ENCODE peak calls at places on chromosomes 7 and 10, in seven cellular contexts. One of them, this sample, is unnamed.

GRCh38 chr7:34315032-34315431 is 343.0 kb upstream of the NPSR1 start:
- DNase-seq in IMR-90: peak; percentile 83
- DNase-seq in foreskin keratinocyte: peak; percentile 87
- DNase-seq in GM10248: no peak
- DNase-seq in lung: no peak
- DNase-seq in BJ: peak; percentile 70
- DNase-seq in lower lobe of right lung: no peak
- DNase-seq in this sample: no peak

GRCh38 chr7:71497233-71497946 is 365.4 kb downstream of the GALNT17 start:
- DNase-seq in IMR-90: no peak
- DNase-seq in foreskin keratinocyte: no peak
- DNase-seq in GM10248: no peak
- DNase-seq in lung: no peak
- DNase-seq in BJ: no peak
- DNase-seq in lower lobe of right lung: no peak
- DNase-seq in this sample: no peak

GRCh38 chr7:98357751-98358161 is 43.1 kb downstream of the BAIAP2L1 start:
- DNase-seq in IMR-90: peak; percentile 24
- DNase-seq in foreskin keratinocyte: peak; percentile 45
- DNase-seq in GM10248: no peak
- DNase-seq in lung: peak; percentile 52
- DNase-seq in BJ: no peak
- DNase-seq in lower lobe of right lung: no peak
- DNase-seq in this sample: no peak

GRCh38 chr7:53947670-53948226 is 594.4 kb upstream of the VSTM2A start:
- DNase-seq in IMR-90: no peak
- DNase-seq in foreskin keratinocyte: no peak
- DNase-seq in GM10248: no peak
- DNase-seq in lung: no peak
- DNase-seq in BJ: no peak
- DNase-seq in lower lobe of right lung: no peak
- DNase-seq in this sample: no peak

GRCh38 chr7:90677742-90678439 is 81.8 kb downstream of the CDK14 start:
- DNase-seq in IMR-90: peak; percentile 34
- DNase-seq in foreskin keratinocyte: no peak
- DNase-seq in GM10248: no peak
- DNase-seq in lung: no peak
- DNase-seq in BJ: no peak
- DNase-seq in lower lobe of right lung: no peak
- DNase-seq in this sample: no peak

GRCh38 chr10:51462076-51462779 is 237.2 kb downstream of the CSTF2T start:
- DNase-seq in IMR-90: peak; percentile 12
- DNase-seq in foreskin keratinocyte: peak; percentile 87
- DNase-seq in GM10248: no peak
- DNase-seq in lung: no peak
- DNase-seq in BJ: peak; percentile 22
- DNase-seq in lower lobe of right lung: no peak
- DNase-seq in this sample: no peak

GRCh38 chr10:116710021-116710420 is 32.3 kb downstream of the HSPA12A start:
- DNase-seq in IMR-90: no peak
- DNase-seq in foreskin keratinocyte: no peak
- DNase-seq in GM10248: no peak
- DNase-seq in lung: no peak
- DNase-seq in BJ: no peak
- DNase-seq in lower lobe of right lung: no peak
- DNase-seq in this sample: no peak

GRCh38 chr7:120591-120991 is 71.8 kb upstream of the FAM20C start:
- DNase-seq in IMR-90: no peak
- DNase-seq in foreskin keratinocyte: no peak
- DNase-seq in GM10248: no peak
- DNase-seq in lung: no peak
- DNase-seq in BJ: no peak
- DNase-seq in lower lobe of right lung: peak; percentile 64
- DNase-seq in this sample: no peak

GRCh38 chr10:12716042-12716441 is 285.5 kb downstream of the CCDC3 start:
- DNase-seq in IMR-90: no peak
- DNase-seq in foreskin keratinocyte: no peak
- DNase-seq in GM10248: no peak
- DNase-seq in lung: no peak
- DNase-seq in BJ: no peak
- DNase-seq in lower lobe of right lung: no peak
- DNase-seq in this sample: no peak

GRCh38 chr10:12721334-12721733 is 280.2 kb downstream of the CCDC3 start:
- DNase-seq in IMR-90: no peak
- DNase-seq in foreskin keratinocyte: no peak
- DNase-seq in GM10248: no peak
- DNase-seq in lung: no peak
- DNase-seq in BJ: no peak
- DNase-seq in lower lobe of right lung: no peak
- DNase-seq in this sample: no peak

GRCh38 chr10:12719365-12719764 is 282.1 kb downstream of the CCDC3 start:
- DNase-seq in IMR-90: peak; percentile 39
- DNase-seq in foreskin keratinocyte: peak; percentile 53
- DNase-seq in GM10248: no peak
- DNase-seq in lung: peak; percentile 33
- DNase-seq in BJ: no peak
- DNase-seq in lower lobe of right lung: no peak
- DNase-seq in this sample: no peak

GRCh38 chr10:12720217-12720981 is 281.1 kb downstream of the CCDC3 start:
- DNase-seq in IMR-90: peak; percentile 97
- DNase-seq in foreskin keratinocyte: peak; percentile 92
- DNase-seq in GM10248: no peak
- DNase-seq in lung: peak; percentile 94
- DNase-seq in BJ: peak; percentile 28
- DNase-seq in lower lobe of right lung: peak; percentile 93
- DNase-seq in this sample: no peak

DNA sequence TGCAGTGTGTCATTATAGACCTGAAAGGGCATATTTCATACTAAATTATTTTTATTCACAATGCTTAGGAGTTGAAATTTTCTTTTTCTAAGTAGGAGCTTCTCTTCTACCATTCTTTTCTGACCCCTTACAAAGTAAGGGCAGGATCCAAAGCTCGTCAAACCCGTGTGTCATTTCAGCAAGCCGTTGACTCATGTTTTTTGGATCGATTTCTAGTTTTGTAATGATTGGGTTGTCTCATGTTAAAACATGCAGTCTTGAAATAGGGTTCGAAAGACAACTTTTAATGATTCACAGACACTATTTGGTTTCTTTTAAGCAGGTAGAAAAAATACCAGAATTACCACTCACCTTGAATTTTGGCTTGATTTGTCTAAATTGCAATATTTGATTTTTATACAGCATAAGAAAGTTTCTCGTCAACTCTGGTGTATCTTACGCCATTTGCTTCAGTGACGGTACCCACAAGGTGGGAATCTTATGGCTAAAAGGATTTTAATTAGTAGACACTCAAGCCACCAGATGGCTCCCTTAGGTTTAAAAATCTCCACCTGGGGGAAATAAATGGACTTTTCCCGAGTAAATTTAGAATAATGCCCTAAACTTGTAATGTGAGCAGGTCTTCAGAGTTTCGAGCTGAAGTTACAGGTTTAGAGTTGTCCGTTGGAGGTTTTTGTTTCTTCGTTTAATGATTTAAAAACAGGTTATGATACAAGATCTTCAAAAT is 283.4 kb downstream of the CCDC3 start:
- DNase-seq in IMR-90: peak; percentile 56
- DNase-seq in foreskin keratinocyte: peak; percentile 83
- DNase-seq in GM10248: no peak
- DNase-seq in lung: no peak
- DNase-seq in BJ: no peak
- DNase-seq in lower lobe of right lung: no peak
- DNase-seq in this sample: no peak
- TF ChIP-seq CTCF in IMR-90: peak; percentile 38
- TF ChIP-seq CTCF in foreskin keratinocyte: peak; percentile 66
- TF ChIP-seq CTCF in GM10248: no peak
- TF ChIP-seq CTCF in lung: no peak
- TF ChIP-seq CTCF in BJ: no peak
- TF ChIP-seq CTCF in lower lobe of right lung: no peak
- TF ChIP-seq CTCF in this sample: no peak

GRCh38 chr10:68332259-68333057 is at the start of gene PBLD:
- DNase-seq in IMR-90: peak; percentile 74
- DNase-seq in foreskin keratinocyte: peak; percentile 80
- DNase-seq in GM10248: peak; percentile 43
- DNase-seq in lung: peak; percentile 76
- DNase-seq in BJ: no peak
- DNase-seq in lower lobe of right lung: peak; percentile 81
- DNase-seq in this sample: peak; percentile 45

GRCh38 chr10:68330852-68331454 is 911 bp upstream of the HNRNPH3 start:
- DNase-seq in IMR-90: peak; percentile 23
- DNase-seq in foreskin keratinocyte: no peak
- DNase-seq in GM10248: no peak
- DNase-seq in lung: no peak
- DNase-seq in BJ: no peak
- DNase-seq in lower lobe of right lung: no peak
- DNase-seq in this sample: no peak

GRCh38 chr10:68333452-68333851 is 724 bp upstream of the PBLD start:
- DNase-seq in IMR-90: no peak
- DNase-seq in foreskin keratinocyte: no peak
- DNase-seq in GM10248: no peak
- DNase-seq in lung: no peak
- DNase-seq in BJ: no peak
- DNase-seq in lower lobe of right lung: no peak
- DNase-seq in this sample: no peak

GRCh38 chr10:68333058-68333395 is 299 bp upstream of the PBLD start:
- DNase-seq in IMR-90: peak; percentile 56
- DNase-seq in foreskin keratinocyte: no peak
- DNase-seq in GM10248: no peak
- DNase-seq in lung: no peak
- DNase-seq in BJ: no peak
- DNase-seq in lower lobe of right lung: no peak
- DNase-seq in this sample: no peak

GRCh38 chr10:68331455-68332258 is at the start of gene HNRNPH3:
- DNase-seq in IMR-90: peak; percentile 97
- DNase-seq in foreskin keratinocyte: peak; percentile 92
- DNase-seq in GM10248: peak; percentile 97
- DNase-seq in lung: peak; percentile 98
- DNase-seq in BJ: peak; percentile 80
- DNase-seq in lower lobe of right lung: peak; percentile 97
- DNase-seq in this sample: peak; percentile 95
- TF ChIP-seq CTCF in IMR-90: no peak
- TF ChIP-seq CTCF in foreskin keratinocyte: no peak
- TF ChIP-seq CTCF in GM10248: no peak
- TF ChIP-seq CTCF in lung: no peak
- TF ChIP-seq CTCF in BJ: no peak
- TF ChIP-seq CTCF in lower lobe of right lung: peak; percentile 7
- TF ChIP-seq CTCF in this sample: no peak

GRCh38 chr10:48557511-48558123 is 47.3 kb downstream of the ARHGAP22 start:
- DNase-seq in IMR-90: peak; percentile 10
- DNase-seq in foreskin keratinocyte: peak; percentile 4
- DNase-seq in GM10248: no peak
- DNase-seq in lung: no peak
- DNase-seq in BJ: no peak
- DNase-seq in lower lobe of right lung: no peak
- DNase-seq in this sample: no peak

GRCh38 chr10:48554668-48555067 is 50.2 kb downstream of the ARHGAP22 start:
- DNase-seq in IMR-90: peak; percentile 51
- DNase-seq in foreskin keratinocyte: peak; percentile 15
- DNase-seq in GM10248: no peak
- DNase-seq in lung: no peak
- DNase-seq in BJ: no peak
- DNase-seq in lower lobe of right lung: no peak
- DNase-seq in this sample: no peak

GRCh38 chr10:48555310-48556042 is 49.4 kb downstream of the ARHGAP22 start:
- DNase-seq in IMR-90: no peak
- DNase-seq in foreskin keratinocyte: no peak
- DNase-seq in GM10248: no peak
- DNase-seq in lung: no peak
- DNase-seq in BJ: no peak
- DNase-seq in lower lobe of right lung: no peak
- DNase-seq in this sample: no peak

GRCh38 chr10:48556065-48556464 is 48.8 kb downstream of the ARHGAP22 start:
- DNase-seq in IMR-90: no peak
- DNase-seq in foreskin keratinocyte: no peak
- DNase-seq in GM10248: no peak
- DNase-seq in lung: no peak
- DNase-seq in BJ: no peak
- DNase-seq in lower lobe of right lung: no peak
- DNase-seq in this sample: no peak

DNA sequence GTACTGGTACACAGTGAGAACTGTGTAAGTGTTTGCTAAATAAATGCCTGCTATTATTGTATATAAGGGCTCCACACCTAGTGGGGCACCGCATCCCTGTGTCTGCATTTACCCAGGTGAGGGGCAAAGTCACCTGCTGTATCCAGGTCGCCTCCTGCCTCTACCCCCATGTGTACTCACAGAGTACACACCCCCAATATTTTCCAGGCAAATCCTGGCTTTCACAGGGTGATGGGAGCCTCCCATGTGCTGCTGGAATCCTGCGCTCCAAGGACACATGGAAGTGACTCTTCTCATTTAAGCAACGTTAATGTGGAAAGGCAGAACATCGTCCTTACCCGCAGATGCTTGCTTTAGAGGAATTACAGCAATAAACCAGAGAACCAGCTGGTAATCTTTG is 48.2 kb downstream of the ARHGAP22 start:
- DNase-seq in IMR-90: no peak
- DNase-seq in foreskin keratinocyte: no peak
- DNase-seq in GM10248: no peak
- DNase-seq in lung: no peak
- DNase-seq in BJ: no peak
- DNase-seq in lower lobe of right lung: no peak
- DNase-seq in this sample: no peak
- TF ChIP-seq CTCF in IMR-90: no peak
- TF ChIP-seq CTCF in foreskin keratinocyte: no peak
- TF ChIP-seq CTCF in GM10248: no peak
- TF ChIP-seq CTCF in lung: no peak
- TF ChIP-seq CTCF in BJ: no peak
- TF ChIP-seq CTCF in lower lobe of right lung: no peak
- TF ChIP-seq CTCF in this sample: no peak

GRCh38 chr10:130044067-130045061 is 66.3 kb downstream of the C10orf143 start:
- DNase-seq in IMR-90: no peak
- DNase-seq in foreskin keratinocyte: no peak
- DNase-seq in GM10248: no peak
- DNase-seq in lung: no peak
- DNase-seq in BJ: no peak
- DNase-seq in lower lobe of right lung: no peak
- DNase-seq in this sample: no peak

GRCh38 chr10:130043491-130043890 is 67.1 kb downstream of the C10orf143 start:
- DNase-seq in IMR-90: no peak
- DNase-seq in foreskin keratinocyte: no peak
- DNase-seq in GM10248: no peak
- DNase-seq in lung: no peak
- DNase-seq in BJ: no peak
- DNase-seq in lower lobe of right lung: no peak
- DNase-seq in this sample: no peak

GRCh38 chr10:130045801-130046321 is 64.8 kb downstream of the C10orf143 start:
- DNase-seq in IMR-90: no peak
- DNase-seq in foreskin keratinocyte: no peak
- DNase-seq in GM10248: no peak
- DNase-seq in lung: no peak
- DNase-seq in BJ: no peak
- DNase-seq in lower lobe of right lung: no peak
- DNase-seq in this sample: no peak

GRCh38 chr10:130046591-130046990 is 64.0 kb downstream of the C10orf143 start:
- DNase-seq in IMR-90: no peak
- DNase-seq in foreskin keratinocyte: no peak
- DNase-seq in GM10248: no peak
- DNase-seq in lung: no peak
- DNase-seq in BJ: no peak
- DNase-seq in lower lobe of right lung: no peak
- DNase-seq in this sample: no peak

DNA sequence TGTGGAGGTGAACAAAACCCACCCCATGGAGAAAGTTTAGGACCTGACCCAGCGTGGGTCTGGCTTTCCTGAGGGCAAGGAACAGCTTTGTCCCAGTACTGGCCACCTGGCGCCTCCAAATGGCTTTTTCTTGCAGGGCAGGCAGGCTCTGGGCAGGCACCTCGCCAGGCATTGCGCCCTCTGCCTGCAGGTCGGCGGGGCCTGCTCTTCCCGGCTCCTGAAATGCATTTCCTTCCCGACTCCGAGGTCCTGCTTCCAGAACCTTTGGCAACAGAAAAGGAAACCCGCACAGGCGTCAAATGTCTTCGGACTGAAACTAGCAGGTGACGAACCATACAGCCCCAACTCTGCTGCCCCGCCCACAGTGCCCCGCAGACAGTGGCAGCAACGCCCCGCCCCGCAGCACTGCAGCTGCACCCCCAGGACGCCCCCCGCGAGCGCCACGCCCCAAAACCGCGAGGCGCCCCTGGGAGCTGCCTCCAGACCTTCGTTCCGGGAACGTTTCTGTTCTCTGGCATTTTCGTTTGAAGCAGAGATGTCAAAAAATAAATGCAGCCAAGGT is 65.5 kb downstream of the C10orf143 start:
- DNase-seq in IMR-90: no peak
- DNase-seq in foreskin keratinocyte: no peak
- DNase-seq in GM10248: no peak
- DNase-seq in lung: no peak
- DNase-seq in BJ: no peak
- DNase-seq in lower lobe of right lung: no peak
- DNase-seq in this sample: no peak
- TF ChIP-seq CTCF in IMR-90: peak; percentile 7
- TF ChIP-seq CTCF in foreskin keratinocyte: peak; percentile 54
- TF ChIP-seq CTCF in GM10248: no peak
- TF ChIP-seq CTCF in lung: no peak
- TF ChIP-seq CTCF in BJ: peak; percentile 45
- TF ChIP-seq CTCF in lower lobe of right lung: no peak
- TF ChIP-seq CTCF in this sample: no peak

This sample was measured in GM13977.